ENCODE peak calls at places on chromosomes 16 and 17, in five cellular contexts. D is cardiac fibroblast, H is psoas muscle, P is brain microvascular endothelial cell, I is lung. B is an unnamed sample.

GRCh38 chr17:79891113-79891730 is 52.0 kb upstream of the CBX4 start:
- DNase-seq in I (no peak), H (no peak), D (no peak), P (no peak), B (no peak)

GRCh38 chr17:57679906-57680695 is 65.0 kb downstream of the CCDC182 start:
- DNase-seq in P (no peak), D (no peak), H (no peak), I (no peak), B (no peak)

GRCh38 chr17:57186231-57187019 is 69.9 kb upstream of the MSI2 start:
- DNase-seq in I (no peak), P (no peak), H (no peak), D (no peak), B (no peak)

GRCh38 chr17:80122026-80122575 is 20.7 kb downstream of the GAA start:
- DNase-seq in I (no peak), H (no peak), D (no peak), P (no peak), B (no peak)

GRCh38 chr16:56275076-56275475 is 83.8 kb downstream of the GNAO1 start:
- DNase-seq in P (no peak), H (no peak), D (no peak), I (no peak), B (no peak)

GRCh38 chr17:27333410-27333980 is 39.6 kb downstream of the WSB1 start:
- DNase-seq in I (no peak), P (no peak), D (no peak), H (no peak), B (no peak)

GRCh38 chr17:76678330-76678729 is 32.4 kb downstream of the MXRA7 start:
- DNase-seq in P (no peak), I (no peak), H (no peak), D (no peak), B (no peak)

GRCh38 chr16:84661418-84662060 is 13.2 kb downstream of the KLHL36 start:
- DNase-seq in I (no peak), D (no peak), P (no peak), H (no peak), B (no peak)

GRCh38 chr17:72388765-72389473 is 268.1 kb downstream of the SOX9 start:
- DNase-seq in I (no peak), H (no peak), P (no peak), D (peak), B (peak)

GRCh38 chr16:67406111-67406593 is 10.1 kb downstream of the ZDHHC1 start:
- DNase-seq in I (no peak), H (peak), P (no peak), D (no peak), B (no peak)

GRCh38 chr17:35865412-35866355 is 3.0 kb downstream of the HEATR9 start:
- DNase-seq in H (no peak), I (no peak), P (no peak), D (peak), B (peak)

GRCh38 chr17:81018044-81018802 is 16.7 kb upstream of the BAIAP2 start:
- DNase-seq in I (no peak), H (peak), D (peak), P (no peak), B (no peak)

GRCh38 chr17:59848778-59849177 is 44.0 kb downstream of the TUBD1 start:
- DNase-seq in H (peak), D (peak), I (peak), P (peak), B (peak)

GRCh38 chr17:66255527-66255971 is 26.3 kb upstream of the APOH start:
- DNase-seq in I (no peak), P (no peak), D (no peak), H (no peak), B (no peak)

GRCh38 chr17:71494045-71494444 is 626.8 kb upstream of the SOX9 start:
- DNase-seq in P (no peak), H (no peak), D (peak), I (no peak), B (no peak)

GRCh38 chr17:64004903-64005733 is 7.0 kb downstream of the PRR29 start:
- DNase-seq in P (no peak), I (no peak), D (no peak), H (no peak), B (no peak)

GRCh38 chr16:67184453-67185002 is 765 bp upstream of the MATCAP1 start:
- DNase-seq in D (no peak), H (no peak), P (no peak), I (no peak), B (no peak)

GRCh38 chr17:57679356-57679755 is 65.7 kb downstream of the CCDC182 start:
- DNase-seq in P (no peak), D (no peak), H (no peak), I (no peak), B (no peak)

GRCh38 chr17:72386619-72387237 is 265.9 kb downstream of the SOX9 start:
- DNase-seq in I (no peak), H (no peak), P (no peak), D (no peak), B (peak)

GRCh38 chr16:27237229-27238015 is 31.1 kb downstream of the NSMCE1 start:
- DNase-seq in H (no peak), D (peak), I (no peak), P (peak), B (no peak)

GRCh38 chr17:37358830-37359681 is 16.7 kb upstream of the C17orf78 start:
- DNase-seq in H (peak), D (peak), P (peak), I (peak), B (peak)
- TF ChIP-seq CTCF in H (peak), D (peak), P (no peak), I (no peak), B (peak)

DNA sequence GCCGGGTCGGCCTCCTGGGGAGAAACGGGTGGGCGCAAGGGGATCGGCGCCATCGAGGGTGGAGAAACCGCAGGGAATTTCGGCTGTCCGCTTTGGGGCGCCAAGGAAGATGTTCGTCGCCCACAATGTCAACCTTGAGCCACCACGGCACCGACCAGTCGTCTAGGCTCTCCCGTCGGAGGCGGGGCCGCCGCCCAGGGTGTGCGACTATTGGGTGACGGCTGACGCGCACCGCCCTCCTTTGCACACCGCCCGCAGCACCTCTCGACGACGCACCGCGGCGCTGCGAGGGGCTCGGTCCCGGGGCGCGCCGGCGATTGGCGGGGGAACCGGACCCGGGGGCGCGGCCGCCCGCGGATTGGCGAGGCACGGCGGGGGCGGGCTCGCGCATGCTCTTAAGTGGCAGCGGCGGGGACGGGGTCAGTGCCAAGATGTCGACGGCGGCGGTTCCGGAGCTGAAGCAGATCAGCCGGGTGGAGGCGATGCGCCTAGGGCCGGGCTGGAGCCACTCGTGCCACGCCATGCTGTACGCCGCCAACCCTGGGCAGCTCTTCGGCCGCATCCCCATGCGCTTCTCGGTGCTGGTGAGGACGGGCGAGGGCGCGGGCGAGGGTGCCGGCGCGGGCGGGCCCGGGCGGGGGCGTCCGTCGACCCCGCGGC is at the start of gene NUDT16L1:
- DNase-seq in I (peak), H (peak), P (peak), D (peak), B (peak)
- TF ChIP-seq CTCF in I (peak), H (peak), P (no peak), D (no peak), B (no peak)

DNA sequence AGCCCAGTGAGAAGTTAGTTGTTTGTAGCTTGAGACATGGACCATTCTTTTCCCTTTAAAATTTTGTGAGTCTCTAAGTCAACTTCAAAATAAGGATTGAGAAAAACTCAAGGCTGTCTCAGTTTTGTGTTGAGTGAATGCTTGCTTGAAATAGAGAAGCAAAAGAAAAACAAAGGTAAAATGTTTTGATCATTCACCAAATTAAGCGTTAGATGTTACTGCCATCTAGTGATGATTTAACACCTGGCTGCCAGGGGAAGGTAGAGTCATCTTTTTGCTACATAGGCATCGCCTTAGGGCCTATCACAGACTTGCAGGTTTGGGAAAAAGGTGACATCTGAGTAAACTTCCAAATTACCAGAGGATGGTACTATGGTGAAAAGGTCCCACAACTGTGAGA is 74.4 kb downstream of the PCTP start:
- DNase-seq in H (no peak), P (no peak), D (peak), I (no peak), B (peak)
- TF ChIP-seq CTCF in H (peak), P (no peak), D (no peak), I (no peak), B (peak)

GRCh38 chr16:53878216-53878615 is 174.3 kb downstream of the FTO start:
- DNase-seq in P (no peak), H (no peak), D (peak), I (no peak), B (no peak)

GRCh38 chr16:53881371-53881770 is 177.4 kb downstream of the FTO start:
- DNase-seq in I (no peak), H (no peak), P (peak), D (peak), B (peak)

GRCh38 chr16:53884748-53885147 is 180.8 kb downstream of the FTO start:
- DNase-seq in D (peak), H (no peak), I (no peak), P (peak), B (no peak)

GRCh38 chr16:53886482-53887378 is 182.8 kb downstream of the FTO start:
- DNase-seq in I (no peak), P (no peak), D (no peak), H (no peak), B (no peak)

DNA sequence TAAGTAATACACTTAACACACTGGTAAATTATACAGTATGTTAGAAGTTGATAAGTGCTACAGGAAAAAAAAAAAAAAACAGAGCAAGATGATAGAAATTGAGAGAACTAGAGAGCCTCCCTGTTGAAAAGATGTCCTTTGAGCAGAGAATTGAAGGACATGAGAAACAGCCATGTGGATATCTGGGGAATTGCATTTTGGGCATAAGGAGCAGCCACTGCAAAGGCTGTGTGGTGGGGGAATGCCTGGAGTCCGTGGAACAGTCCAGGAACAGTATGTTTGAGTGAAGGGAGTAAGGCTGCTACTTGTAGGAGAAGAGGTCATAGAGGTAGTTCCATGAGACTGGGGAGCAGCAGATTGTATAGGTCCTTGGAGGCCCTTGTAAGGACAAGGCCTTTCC is 178.4 kb downstream of the FTO start:
- DNase-seq in D (no peak), H (no peak), I (no peak), P (no peak), B (no peak)
- TF ChIP-seq CTCF in D (peak), H (no peak), I (no peak), P (no peak), B (no peak)

GRCh38 chr17:73875346-73875745 is 231.1 kb upstream of the SDK2 start:
- DNase-seq in P (no peak), I (no peak), D (no peak), H (no peak), B (no peak)
- TF ChIP-seq CTCF in P (no peak), I (no peak), D (no peak), H (no peak), B (no peak)

DNA sequence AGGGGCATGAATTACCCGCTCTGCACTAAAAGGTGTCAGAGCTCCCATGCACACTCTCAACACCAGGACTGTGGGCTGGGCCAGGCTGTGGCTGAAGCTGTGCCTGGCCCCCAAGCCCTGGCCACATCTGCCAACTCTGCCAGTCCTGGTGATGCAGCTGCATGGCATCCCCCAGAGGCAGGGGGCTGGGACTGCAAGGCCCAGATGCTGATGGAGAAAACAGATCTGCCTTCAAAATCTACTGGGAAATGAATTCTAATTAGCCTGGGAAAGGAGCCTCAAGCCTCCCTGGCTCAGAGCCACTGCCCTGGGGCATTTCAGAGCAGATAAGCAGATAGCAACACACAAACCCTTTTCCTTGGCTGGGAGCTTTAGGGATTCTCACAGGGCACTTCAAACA is 3.4 kb downstream of the CHST6 start:
- DNase-seq in P (no peak), D (no peak), I (no peak), H (no peak), B (no peak)
- TF ChIP-seq CTCF in P (peak), D (no peak), I (no peak), H (no peak), B (peak)

GRCh38 chr17:7930841-7931631 is 710 bp downstream of the TRAPPC1 start:
- DNase-seq in H (no peak), I (no peak), D (no peak), P (no peak), B (no peak)

GRCh38 chr17:7935859-7936258 is 3.9 kb downstream of the CNTROB start:
- DNase-seq in H (no peak), D (no peak), I (no peak), P (no peak), B (no peak)

GRCh38 chr17:7932483-7932891 is 481 bp downstream of the CNTROB start:
- DNase-seq in P (peak), H (no peak), I (no peak), D (peak), B (peak)

GRCh38 chr17:7931709-7932482 is at the start of the genes CNTROB and TRAPPC1:
- DNase-seq in H (peak), P (peak), D (peak), I (peak), B (peak)

DNA sequence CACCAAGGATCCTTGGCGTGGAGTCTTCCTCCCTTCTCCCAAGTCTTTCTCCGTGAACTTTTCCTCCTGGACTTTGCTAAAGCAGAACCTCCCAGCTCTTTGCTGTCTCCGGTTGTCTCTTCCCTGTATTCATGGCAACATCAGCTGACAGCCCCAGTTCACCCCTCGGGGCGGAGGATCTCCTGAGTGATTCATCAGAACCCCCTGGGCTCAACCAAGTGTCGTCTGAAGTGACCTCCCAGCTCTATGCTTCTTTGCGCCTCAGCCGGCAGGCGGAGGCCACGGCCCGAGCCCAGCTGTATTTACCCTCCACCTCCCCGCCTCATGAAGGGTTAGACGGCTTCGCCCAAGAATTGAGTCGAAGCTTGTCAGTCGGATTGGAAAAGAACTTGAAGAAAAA is 943 bp downstream of the CNTROB start:
- DNase-seq in H (no peak), P (peak), I (peak), D (peak), B (peak)
- TF ChIP-seq CTCF in H (no peak), P (peak), I (no peak), D (peak), B (peak)

DNA sequence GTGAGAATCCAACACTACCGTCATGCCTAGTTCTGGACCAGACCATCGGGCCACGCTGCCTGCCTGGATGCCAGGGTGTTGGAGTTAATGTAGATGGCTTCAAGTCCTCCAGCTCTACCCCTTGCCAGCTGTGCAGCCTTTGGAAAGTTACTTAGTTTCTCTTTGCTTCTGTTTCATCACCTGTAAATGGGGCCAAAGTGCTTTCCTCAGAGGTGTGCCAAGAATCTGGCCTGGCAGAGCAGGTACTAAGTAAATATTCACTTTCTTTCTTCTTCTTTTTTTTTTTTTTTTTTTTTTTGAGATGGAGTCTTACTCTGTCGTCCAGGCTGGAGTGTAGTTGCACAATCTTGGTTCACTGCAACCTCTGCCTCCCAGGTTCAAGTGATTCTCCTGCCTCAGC is 159.5 kb upstream of the RPL38 start:
- DNase-seq in P (no peak), I (no peak), H (no peak), D (no peak), B (peak)
- TF ChIP-seq CTCF in P (no peak), I (no peak), H (no peak), D (no peak), B (no peak)

B was measured in MCF 10A.